ENCODE peak calls at places on chromosomes 3 and 15, in five cellular contexts. N is neural progenitor cell, P is OCI-LY7, O is PC-9, T is mammary epithelial cell. W is an unnamed sample.

GRCh38 chr15:77834276-77834990 is 201.7 kb upstream of the LINGO1 start:
- DNase-seq in N (no peak), P (no peak), O (no peak), T (no peak), W (no peak)

GRCh38 chr15:29570931-29571727 is 251.1 kb downstream of the TJP1 start:
- DNase-seq in N (peak; percentile 90), P (no peak), O (no peak), T (peak; percentile 27), W (peak; percentile 84)

GRCh38 chr3:194994551-194994981 is 276.4 kb downstream of the XXYLT1 start:
- DNase-seq in N (no peak), P (no peak), O (no peak), T (no peak), W (no peak)

GRCh38 chr15:40846846-40847224 is 3.0 kb downstream of the SPINT1 start:
- DNase-seq in N (no peak), P (no peak), O (no peak), T (peak; percentile 46), W (no peak)

GRCh38 chr3:46948830-46949671 is 27.5 kb downstream of the CCDC12 start:
- DNase-seq in N (no peak), P (no peak), O (peak; percentile 38), T (no peak), W (peak; percentile 41)

GRCh38 chr15:51024735-51025453 is 69.8 kb downstream of the TNFAIP8L3 start:
- DNase-seq in N (no peak), P (no peak), O (no peak), T (peak; percentile 91), W (no peak)

GRCh38 chr15:92579486-92579885 is 76.1 kb downstream of the FAM174B start:
- DNase-seq in N (no peak), P (no peak), O (no peak), T (no peak), W (no peak)

GRCh38 chr3:196654691-196655090 is 15.2 kb downstream of the NRROS start:
- DNase-seq in N (no peak), P (no peak), O (no peak), T (peak; percentile 85), W (no peak)

GRCh38 chr3:10551821-10552630 is 46.6 kb upstream of the ATP2B2 start:
- DNase-seq in N (no peak), P (no peak), O (peak; percentile 24), T (peak; percentile 83), W (no peak)

GRCh38 chr3:56468184-56469106 is at the start of gene ERC2:
- DNase-seq in N (peak; percentile 97), P (no peak), O (no peak), T (peak; percentile 27), W (peak; percentile 96)

GRCh38 chr15:58329781-58330467 is 101.9 kb upstream of the LIPC start:
- DNase-seq in N (no peak), P (no peak), O (peak; percentile 90), T (no peak), W (no peak)

GRCh38 chr3:194296448-194296831 is 54.7 kb downstream of the CPN2 start:
- DNase-seq in N (peak; percentile 76), P (no peak), O (peak; percentile 94), T (peak; percentile 73), W (peak; percentile 92)

GRCh38 chr3:33063651-33064051 is 33.3 kb downstream of the GLB1 start:
- DNase-seq in N (no peak), P (peak; percentile 60), O (no peak), T (no peak), W (no peak)

GRCh38 chr3:150736903-150737832 is 25.8 kb downstream of the SIAH2 start:
- DNase-seq in N (no peak), P (no peak), O (no peak), T (no peak), W (no peak)

GRCh38 chr15:35697549-35698299 is 151.8 kb upstream of the DPH6 start:
- DNase-seq in N (peak; percentile 24), P (no peak), O (peak; percentile 66), T (no peak), W (peak; percentile 45)

GRCh38 chr15:65937046-65937445 is 67.8 kb downstream of the RAB11A start:
- DNase-seq in N (no peak), P (no peak), O (no peak), T (no peak), W (no peak)

GRCh38 chr15:65939901-65940617 is 70.8 kb downstream of the RAB11A start:
- DNase-seq in N (no peak), P (no peak), O (peak; percentile 58), T (peak; percentile 85), W (no peak)

GRCh38 chr15:65937476-65937875 is 68.2 kb downstream of the RAB11A start:
- DNase-seq in N (no peak), P (no peak), O (no peak), T (no peak), W (no peak)

GRCh38 chr15:65942436-65942835 is 73.1 kb downstream of the RAB11A start:
- DNase-seq in N (peak; percentile 12), P (no peak), O (no peak), T (no peak), W (no peak)

GRCh38 chr15:65940618-65940909 is 71.3 kb downstream of the RAB11A start:
- DNase-seq in N (no peak), P (no peak), O (peak; percentile 43), T (peak; percentile 57), W (no peak)
- H3K27ac ChIP-seq in N (no peak overlapping the region), P (no peak overlapping the region), O (peak overlapping the region; percentile 42), T (no peak overlapping the region), W (no peak overlapping the region)

GRCh38 chr3:108507887-108508286 is 2.5 kb downstream of the MYH15 start:
- DNase-seq in N (no peak), P (no peak), O (no peak), T (no peak), W (no peak)
- TF ChIP-seq CTCF in N (no peak), P (no peak), O (no peak), T (no peak), W (no peak)

GRCh38 chr3:105865867-105866350 is 2.9 kb downstream of the CBLB start:
- DNase-seq in N (no peak), P (no peak), O (no peak), T (no peak), W (no peak)
- H3K4me2 ChIP-seq in N (peak overlapping the region; percentile 75), P (peak overlapping the region; percentile 96), O (peak overlapping the region; percentile 86), T (peak overlapping the region; percentile 96), W (peak overlapping the region; percentile 72)

DNA sequence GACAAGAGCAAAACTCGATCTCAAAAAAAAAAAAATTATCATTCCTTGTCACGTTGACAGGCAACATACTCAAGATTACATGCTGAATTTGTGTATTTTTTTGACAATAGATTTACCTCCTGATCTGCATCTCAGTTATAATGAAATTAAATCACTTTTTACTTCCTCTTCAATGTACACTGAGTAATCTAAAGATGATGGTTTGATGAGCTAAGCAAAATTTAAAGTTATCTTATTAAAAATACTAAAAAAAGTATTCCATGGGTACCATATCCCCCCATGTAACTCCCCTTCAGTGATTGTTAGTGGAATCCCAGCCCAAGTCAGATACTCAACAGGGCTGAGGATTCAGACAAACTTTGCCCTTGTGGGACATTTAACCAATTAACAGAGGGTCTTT is 463.2 kb downstream of the OCA2 start:
- DNase-seq in N (no peak), P (no peak), O (no peak), T (no peak), W (no peak)
- H3K27ac ChIP-seq in N (no peak overlapping the region), P (no peak overlapping the region), O (no peak overlapping the region), T (no peak overlapping the region), W (no peak overlapping the region)

DNA sequence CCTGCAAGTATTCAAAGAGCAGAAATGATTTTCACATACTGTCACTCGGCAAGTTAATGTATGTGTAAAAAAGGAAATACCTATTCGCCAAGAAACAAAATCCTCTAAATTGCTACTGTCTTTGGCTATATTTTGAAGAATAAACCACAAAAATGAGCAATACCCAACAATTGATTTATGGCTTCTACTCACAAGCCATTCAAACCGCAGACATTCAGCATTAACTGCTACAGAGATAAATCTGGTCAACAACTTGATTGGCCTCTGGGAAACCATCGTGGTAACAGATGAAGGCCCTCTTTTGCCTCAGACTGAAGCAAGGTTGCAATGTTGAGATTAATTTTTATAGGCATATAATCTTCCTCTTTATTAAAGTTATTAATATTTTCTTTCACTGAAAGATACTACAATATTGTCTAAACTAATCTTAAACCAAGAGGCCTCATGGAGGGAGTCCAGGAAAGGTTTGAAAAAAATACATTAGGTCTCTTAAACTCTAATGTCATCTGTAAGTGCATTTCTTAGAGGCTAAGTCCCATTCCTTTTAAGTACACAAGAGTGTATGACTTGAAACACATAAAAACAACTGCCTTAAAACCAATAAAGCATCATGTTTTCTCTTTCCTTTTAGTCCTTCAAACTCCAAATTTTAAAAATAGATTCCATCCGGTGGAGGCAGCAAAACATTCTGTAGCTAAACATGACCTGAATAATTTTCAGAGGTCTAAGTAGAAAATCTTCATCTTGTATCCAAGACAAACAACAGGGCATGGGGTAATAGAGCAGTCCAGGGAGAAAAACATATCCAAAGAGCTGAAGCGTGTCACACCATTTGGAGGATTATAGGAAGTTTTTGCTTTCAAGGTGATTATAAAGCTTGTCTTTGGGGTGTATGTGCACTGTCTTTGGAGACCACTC is 162.4 kb upstream of the TGFBR2 start:
- DNase-seq in N (no peak), P (no peak), O (no peak), T (no peak), W (no peak)
- TF ChIP-seq CTCF in N (no peak), P (no peak), O (no peak), T (no peak), W (no peak)

GRCh38 chr3:129460155-129460554 is 20.1 kb downstream of the IFT122 start:
- DNase-seq in N (no peak), P (no peak), O (no peak), T (no peak), W (no peak)
- H3K4me2 ChIP-seq in N (no peak overlapping the region), P (no peak overlapping the region), O (peak overlapping the region; percentile 60), T (no peak overlapping the region), W (no peak overlapping the region)

DNA sequence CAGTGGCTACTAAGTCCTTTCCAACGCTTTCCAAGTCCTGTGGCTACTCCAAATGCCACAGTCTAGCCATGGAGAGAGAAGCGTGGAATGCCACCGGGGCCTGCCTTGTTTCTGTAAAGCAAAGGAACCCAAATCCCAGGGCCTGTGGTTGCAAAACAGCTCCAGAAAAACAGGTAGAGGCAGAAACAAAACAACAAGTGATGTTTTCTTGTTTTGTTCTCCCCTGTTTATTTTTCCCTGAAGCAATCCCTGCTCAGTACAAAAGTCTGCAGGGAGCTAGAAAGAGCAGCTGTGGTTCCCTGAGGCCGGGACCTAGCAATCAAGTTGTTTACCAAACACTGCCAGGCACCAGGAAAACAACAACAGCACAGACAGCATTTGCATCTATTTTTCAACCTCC is 85.5 kb downstream of the FOXP1 start:
- DNase-seq in N (peak; percentile 33), P (no peak), O (no peak), T (no peak), W (peak; percentile 67)
- H3K27ac ChIP-seq in N (peak overlapping the region; percentile 15), P (no peak overlapping the region), O (no peak overlapping the region), T (no peak overlapping the region), W (peak overlapping the region; percentile 84)

DNA sequence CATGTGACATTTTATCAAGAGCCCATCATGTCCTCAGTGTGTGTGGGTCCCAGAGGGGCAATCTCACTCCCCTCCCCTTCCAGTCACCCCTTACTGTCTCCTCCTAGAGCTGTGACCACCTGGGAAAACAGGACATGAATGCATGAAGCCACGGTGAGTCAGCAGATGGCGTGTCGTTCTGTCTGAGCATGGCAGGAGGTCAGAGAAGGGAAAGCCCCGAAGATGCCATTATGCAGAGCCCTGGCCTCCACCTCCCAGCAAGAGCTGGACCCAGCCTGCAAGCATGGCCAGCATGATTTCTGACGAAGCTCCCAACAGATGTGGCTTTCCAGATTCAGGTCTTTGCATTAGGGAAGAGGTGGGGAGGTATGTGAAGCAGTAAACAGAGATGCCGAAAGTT is 118.4 kb downstream of the TLE3 start:
- DNase-seq in N (peak; percentile 34), P (peak; percentile 80), O (peak; percentile 17), T (peak; percentile 10), W (peak; percentile 27)
- TF ChIP-seq CTCF in N (no peak), P (peak; percentile 79), O (no peak), T (no peak), W (no peak)

W was measured in GM23338.